ENCODE peak calls at places on chromosomes 13 and 19, in four cellular contexts. I, N, R and J are unnamed samples.

GRCh38 chr13:108437496-108437895 is 168.0 kb downstream of the TNFSF13B start:
- DNase-seq in I (no peak), N (no peak), R (no peak), J (no peak)

GRCh38 chr13:111047326-111047725 is 67.8 kb upstream of the ARHGEF7 start:
- DNase-seq in I (no peak), N (no peak), R (no peak), J (no peak)

GRCh38 chr19:3961007-3961406 is 9.9 kb downstream of the DAPK3 start:
- DNase-seq in I (no peak), N (no peak), R (no peak), J (no peak)

GRCh38 chr19:55697069-55697440 is 22.0 kb downstream of the EPN1 start:
- DNase-seq in I (no peak), N (no peak), R (no peak), J (no peak)

GRCh38 chr13:24011266-24011665 is 114.0 kb upstream of the C1QTNF9B start:
- DNase-seq in I (no peak), N (no peak), R (no peak), J (no peak)

GRCh38 chr19:1715540-1715939 is 37.8 kb upstream of the ONECUT3 start:
- DNase-seq in I (no peak), N (no peak), R (no peak), J (no peak)

GRCh38 chr13:46679369-46680180 is 117.4 kb downstream of the ESD start:
- DNase-seq in I (no peak), N (peak), R (no peak), J (no peak)

GRCh38 chr19:1497578-1498235 is 6.7 kb downstream of the REEP6 start:
- DNase-seq in I (no peak), N (no peak), R (no peak), J (no peak)

GRCh38 chr19:4456566-4456842 is 1.1 kb downstream of the UBXN6 start:
- DNase-seq in I (no peak), N (no peak), R (no peak), J (no peak)

GRCh38 chr19:32373614-32374295 is 28.3 kb downstream of the ZNF507 start:
- DNase-seq in I (no peak), N (no peak), R (no peak), J (no peak)

GRCh38 chr19:48999481-49000325 is 6.0 kb downstream of the RUVBL2 start:
- DNase-seq in I (peak), N (peak), R (no peak), J (no peak)

GRCh38 chr19:44576843-44577565 is 36.4 kb upstream of the IGSF23 start:
- DNase-seq in I (no peak), N (no peak), R (no peak), J (no peak)

GRCh38 chr19:29326849-29327840 is 114.2 kb upstream of the UQCRFS1 start:
- DNase-seq in I (no peak), N (no peak), R (no peak), J (peak)

GRCh38 chr19:41085748-41086415 is 2.4 kb upstream of the CYP2A13 start:
- DNase-seq in I (no peak), N (no peak), R (no peak), J (no peak)

GRCh38 chr13:103349664-103350063 is 283.4 kb upstream of the SLC10A2 start:
- DNase-seq in I (no peak), N (no peak), R (no peak), J (no peak)

GRCh38 chr13:48236528-48237353 is 3.7 kb downstream of the ITM2B start:
- DNase-seq in I (no peak), N (no peak), R (no peak), J (no peak)

GRCh38 chr13:80116107-80116506 is 224.8 kb downstream of the SPRY2 start:
- DNase-seq in I (no peak), N (no peak), R (no peak), J (no peak)

GRCh38 chr13:40644838-40645620 is 21.4 kb downstream of the FOXO1 start:
- DNase-seq in I (no peak), N (no peak), R (no peak), J (no peak)

GRCh38 chr19:40443930-40444180 is 280 bp downstream of the SERTAD3 start:
- DNase-seq in I (no peak), N (no peak), R (no peak), J (no peak)

GRCh38 chr19:4454621-4454951 is 3.0 kb downstream of the UBXN6 start:
- DNase-seq in I (no peak), N (no peak), R (no peak), J (no peak)

GRCh38 chr13:110663044-110663443 is 42.9 kb downstream of the CARS2 start:
- DNase-seq in I (no peak), N (no peak), R (no peak), J (no peak)

GRCh38 chr13:50016421-50016820 is 1.2 kb downstream of the KCNRG start:
- DNase-seq in I (no peak), N (no peak), R (no peak), J (no peak)

GRCh38 chr19:38654478-38655079 is 7.1 kb downstream of the ACTN4 start:
- DNase-seq in I (no peak), N (no peak), R (no peak), J (no peak)

GRCh38 chr19:29798783-29799182 is 13.0 kb upstream of the CCNE1 start:
- DNase-seq in I (no peak), N (no peak), R (no peak), J (no peak)

GRCh38 chr19:6273701-6274601 is 5.8 kb downstream of the MLLT1 start:
- DNase-seq in I (no peak), N (peak), R (no peak), J (no peak)

GRCh38 chr19:4815426-4816387 is 15.8 kb downstream of the TICAM1 start:
- DNase-seq in I (peak), N (peak), R (peak), J (peak)

GRCh38 chr19:48661746-48662145 is 11.1 kb downstream of the NTN5 start:
- DNase-seq in I (no peak), N (no peak), R (no peak), J (no peak)

GRCh38 chr19:19217110-19217509 is 5.4 kb downstream of the NCAN start:
- DNase-seq in I (no peak), N (no peak), R (no peak), J (no peak)

GRCh38 chr19:1259873-1260748 is 9.0 kb upstream of the CIRBP start:
- DNase-seq in I (no peak), N (peak), R (no peak), J (no peak)

GRCh38 chr19:8036438-8037099 is 16.0 kb upstream of the CCL25 start:
- DNase-seq in I (no peak), N (no peak), R (no peak), J (no peak)

GRCh38 chr19:49983645-49984229 is 22.8 kb upstream of the SIGLEC11 start:
- DNase-seq in I (peak), N (peak), R (no peak), J (no peak)

GRCh38 chr13:71513414-71514063 is 353.5 kb downstream of the DACH1 start:
- DNase-seq in I (no peak), N (no peak), R (no peak), J (no peak)

GRCh38 chr19:4557971-4558941 is 1.2 kb downstream of the SEMA6B start:
- DNase-seq in I (peak), N (no peak), R (no peak), J (peak)

GRCh38 chr13:77918391-77919261 is at the start of gene EDNRB:
- DNase-seq in I (no peak), N (no peak), R (no peak), J (no peak)

GRCh38 chr13:83024955-83025594 is 857.2 kb downstream of the SLITRK1 start:
- DNase-seq in I (no peak), N (no peak), R (no peak), J (no peak)

GRCh38 chr13:76223565-76223964 is 587.4 kb downstream of the LMO7 start:
- DNase-seq in I (no peak), N (no peak), R (no peak), J (no peak)
- TF ChIP-seq CTCF in I (no peak), N (no peak), R (no peak), J (no peak)

GRCh38 chr13:91078093-91078679 is 269.3 kb upstream of the MIR17HG start:
- DNase-seq in I (no peak), N (no peak), R (no peak), J (no peak)
- TF ChIP-seq CTCF in I (peak), N (peak), R (no peak), J (peak)

GRCh38 chr19:47273313-47274070 is 1.2 kb upstream of the INAFM1 start:
- DNase-seq in I (peak), N (peak), R (peak), J (peak)
- TF ChIP-seq CTCF in I (no peak), N (no peak), R (no peak), J (no peak)

DNA sequence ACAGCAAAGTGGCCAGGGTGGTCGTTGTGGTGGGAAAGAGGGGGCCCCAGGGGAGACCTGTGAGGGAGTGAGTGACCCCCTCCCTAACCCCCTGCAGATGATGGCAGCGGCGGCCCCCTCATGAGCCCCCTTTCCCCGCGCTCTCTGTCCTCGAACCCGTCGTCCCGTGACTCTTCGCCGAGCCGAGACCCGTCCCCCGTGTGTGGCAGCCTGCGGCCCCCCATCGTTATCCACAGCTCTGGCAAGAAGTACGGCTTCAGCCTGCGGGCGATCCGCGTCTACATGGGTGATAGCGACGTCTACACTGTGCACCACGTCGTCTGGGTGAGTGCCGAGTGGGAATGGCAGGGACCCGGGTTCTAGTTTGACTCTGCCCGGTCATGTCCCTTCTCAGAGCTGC is 8.1 kb upstream of the PIK3R2 start:
- DNase-seq in I (no peak), N (no peak), R (no peak), J (no peak)
- TF ChIP-seq CTCF in I (no peak), N (no peak), R (no peak), J (no peak)

DNA sequence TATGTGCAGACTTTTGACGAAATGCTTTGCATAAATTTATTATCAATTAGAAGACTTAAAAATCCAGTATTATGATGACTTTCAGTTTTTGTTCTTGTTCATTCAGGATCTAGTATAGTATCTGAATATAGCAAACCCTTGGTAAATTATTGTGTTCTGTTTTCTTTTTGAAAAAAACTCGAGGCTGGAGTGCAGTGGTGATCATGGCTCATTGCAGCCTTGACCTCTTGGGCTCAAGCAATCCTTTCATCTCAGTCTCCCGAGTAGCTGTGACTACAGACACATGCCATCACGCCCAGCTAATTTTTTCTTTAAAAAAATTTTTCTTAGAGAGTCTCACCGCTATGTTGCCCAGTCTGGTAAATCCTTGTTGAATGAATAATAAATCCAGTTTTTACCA is 4.6 kb downstream of the FARP1 start:
- DNase-seq in I (no peak), N (no peak), R (no peak), J (no peak)
- TF ChIP-seq CTCF in I (peak), N (no peak), R (no peak), J (peak)